ENCODE peak calls at places on chromosomes 12 and 14, in six cellular contexts. One of them, this sample, is unnamed.

GRCh38 chr12:69719336-69720316 is 19.0 kb upstream of the RAB3IP start:
- DNase-seq in stimulated activated CD8-positive, alpha-beta memory T cell treated with anti-CD3 and anti-CD28 coated beads, Interleukin-7, amount 100 ng/mL, for 4 hours: no peak
- DNase-seq in substantia nigra: no peak
- DNase-seq in RPMI7951: no peak
- DNase-seq in Peyer's patch: no peak
- DNase-seq in kidney glomerular epithelial cell: no peak
- DNase-seq in this sample: no peak

GRCh38 chr12:52873832-52874572 is 25.2 kb upstream of the KRT78 start:
- DNase-seq in stimulated activated CD8-positive, alpha-beta memory T cell treated with anti-CD3 and anti-CD28 coated beads, Interleukin-7, amount 100 ng/mL, for 4 hours: peak
- DNase-seq in substantia nigra: peak
- DNase-seq in RPMI7951: peak
- DNase-seq in Peyer's patch: peak
- DNase-seq in kidney glomerular epithelial cell: peak
- DNase-seq in this sample: peak

GRCh38 chr12:50390284-50390683 is 6.1 kb downstream of the FAM186A start:
- DNase-seq in stimulated activated CD8-positive, alpha-beta memory T cell treated with anti-CD3 and anti-CD28 coated beads, Interleukin-7, amount 100 ng/mL, for 4 hours: no peak
- DNase-seq in substantia nigra: no peak
- DNase-seq in RPMI7951: peak
- DNase-seq in Peyer's patch: peak
- DNase-seq in kidney glomerular epithelial cell: peak
- DNase-seq in this sample: no peak

GRCh38 chr14:52272375-52272774 is 4.9 kb downstream of the PTGDR start:
- DNase-seq in stimulated activated CD8-positive, alpha-beta memory T cell treated with anti-CD3 and anti-CD28 coated beads, Interleukin-7, amount 100 ng/mL, for 4 hours: no peak
- DNase-seq in substantia nigra: no peak
- DNase-seq in RPMI7951: peak
- DNase-seq in Peyer's patch: peak
- DNase-seq in kidney glomerular epithelial cell: no peak
- DNase-seq in this sample: no peak

GRCh38 chr12:106138646-106139421 is at the start of gene NUAK1:
- DNase-seq in stimulated activated CD8-positive, alpha-beta memory T cell treated with anti-CD3 and anti-CD28 coated beads, Interleukin-7, amount 100 ng/mL, for 4 hours: no peak
- DNase-seq in substantia nigra: peak
- DNase-seq in RPMI7951: no peak
- DNase-seq in Peyer's patch: peak
- DNase-seq in kidney glomerular epithelial cell: no peak
- DNase-seq in this sample: peak

GRCh38 chr14:91374897-91375747 is 42.5 kb downstream of the CCDC88C start:
- DNase-seq in stimulated activated CD8-positive, alpha-beta memory T cell treated with anti-CD3 and anti-CD28 coated beads, Interleukin-7, amount 100 ng/mL, for 4 hours: no peak
- DNase-seq in substantia nigra: no peak
- DNase-seq in RPMI7951: no peak
- DNase-seq in Peyer's patch: no peak
- DNase-seq in kidney glomerular epithelial cell: no peak
- DNase-seq in this sample: peak

GRCh38 chr14:22737052-22737451 is 29.4 kb upstream of the OXA1L start:
- DNase-seq in stimulated activated CD8-positive, alpha-beta memory T cell treated with anti-CD3 and anti-CD28 coated beads, Interleukin-7, amount 100 ng/mL, for 4 hours: no peak
- DNase-seq in substantia nigra: no peak
- DNase-seq in RPMI7951: no peak
- DNase-seq in Peyer's patch: no peak
- DNase-seq in kidney glomerular epithelial cell: no peak
- DNase-seq in this sample: no peak

GRCh38 chr14:96088131-96088880 is 49.1 kb downstream of the C14orf132 start:
- DNase-seq in stimulated activated CD8-positive, alpha-beta memory T cell treated with anti-CD3 and anti-CD28 coated beads, Interleukin-7, amount 100 ng/mL, for 4 hours: no peak
- DNase-seq in substantia nigra: no peak
- DNase-seq in RPMI7951: no peak
- DNase-seq in Peyer's patch: peak
- DNase-seq in kidney glomerular epithelial cell: no peak
- DNase-seq in this sample: no peak

GRCh38 chr12:3418609-3419469 is 72.2 kb upstream of the PRMT8 start:
- DNase-seq in stimulated activated CD8-positive, alpha-beta memory T cell treated with anti-CD3 and anti-CD28 coated beads, Interleukin-7, amount 100 ng/mL, for 4 hours: no peak
- DNase-seq in substantia nigra: no peak
- DNase-seq in RPMI7951: no peak
- DNase-seq in Peyer's patch: no peak
- DNase-seq in kidney glomerular epithelial cell: no peak
- DNase-seq in this sample: no peak

GRCh38 chr12:114655934-114656697 is 27.9 kb downstream of the TBX3 start:
- DNase-seq in stimulated activated CD8-positive, alpha-beta memory T cell treated with anti-CD3 and anti-CD28 coated beads, Interleukin-7, amount 100 ng/mL, for 4 hours: no peak
- DNase-seq in substantia nigra: no peak
- DNase-seq in RPMI7951: no peak
- DNase-seq in Peyer's patch: no peak
- DNase-seq in kidney glomerular epithelial cell: no peak
- DNase-seq in this sample: no peak

GRCh38 chr12:99232324-99232723 is 415.2 kb upstream of the GARIN6 start:
- DNase-seq in stimulated activated CD8-positive, alpha-beta memory T cell treated with anti-CD3 and anti-CD28 coated beads, Interleukin-7, amount 100 ng/mL, for 4 hours: no peak
- DNase-seq in substantia nigra: no peak
- DNase-seq in RPMI7951: no peak
- DNase-seq in Peyer's patch: no peak
- DNase-seq in kidney glomerular epithelial cell: no peak
- DNase-seq in this sample: no peak

GRCh38 chr14:67934087-67934486 is 114.5 kb downstream of the RAD51B start:
- DNase-seq in stimulated activated CD8-positive, alpha-beta memory T cell treated with anti-CD3 and anti-CD28 coated beads, Interleukin-7, amount 100 ng/mL, for 4 hours: no peak
- DNase-seq in substantia nigra: no peak
- DNase-seq in RPMI7951: peak
- DNase-seq in Peyer's patch: peak
- DNase-seq in kidney glomerular epithelial cell: peak
- DNase-seq in this sample: no peak

GRCh38 chr12:122884860-122885259 is 11.1 kb downstream of the VPS37B start:
- DNase-seq in stimulated activated CD8-positive, alpha-beta memory T cell treated with anti-CD3 and anti-CD28 coated beads, Interleukin-7, amount 100 ng/mL, for 4 hours: no peak
- DNase-seq in substantia nigra: no peak
- DNase-seq in RPMI7951: no peak
- DNase-seq in Peyer's patch: no peak
- DNase-seq in kidney glomerular epithelial cell: no peak
- DNase-seq in this sample: no peak

GRCh38 chr12:5114436-5114835 is 70.8 kb downstream of the KCNA5 start:
- DNase-seq in stimulated activated CD8-positive, alpha-beta memory T cell treated with anti-CD3 and anti-CD28 coated beads, Interleukin-7, amount 100 ng/mL, for 4 hours: no peak
- DNase-seq in substantia nigra: no peak
- DNase-seq in RPMI7951: no peak
- DNase-seq in Peyer's patch: no peak
- DNase-seq in kidney glomerular epithelial cell: no peak
- DNase-seq in this sample: no peak

GRCh38 chr12:71252473-71252872 is 94.7 kb upstream of the TSPAN8 start:
- DNase-seq in stimulated activated CD8-positive, alpha-beta memory T cell treated with anti-CD3 and anti-CD28 coated beads, Interleukin-7, amount 100 ng/mL, for 4 hours: no peak
- DNase-seq in substantia nigra: no peak
- DNase-seq in RPMI7951: no peak
- DNase-seq in Peyer's patch: no peak
- DNase-seq in kidney glomerular epithelial cell: no peak
- DNase-seq in this sample: no peak

GRCh38 chr12:54199034-54199433 is 10.2 kb upstream of the SMUG1 start:
- DNase-seq in stimulated activated CD8-positive, alpha-beta memory T cell treated with anti-CD3 and anti-CD28 coated beads, Interleukin-7, amount 100 ng/mL, for 4 hours: no peak
- DNase-seq in substantia nigra: no peak
- DNase-seq in RPMI7951: no peak
- DNase-seq in Peyer's patch: no peak
- DNase-seq in kidney glomerular epithelial cell: no peak
- DNase-seq in this sample: no peak

GRCh38 chr14:75824328-75824727 is 157.5 kb downstream of the TGFB3 start:
- DNase-seq in stimulated activated CD8-positive, alpha-beta memory T cell treated with anti-CD3 and anti-CD28 coated beads, Interleukin-7, amount 100 ng/mL, for 4 hours: no peak
- DNase-seq in substantia nigra: no peak
- DNase-seq in RPMI7951: no peak
- DNase-seq in Peyer's patch: no peak
- DNase-seq in kidney glomerular epithelial cell: no peak
- DNase-seq in this sample: no peak

This sample was measured in upper lobe of left lung.